ENCODE peak calls at places on chromosomes 16 and 17, in six cellular contexts. M, B, E, N, V and O are unnamed samples.

GRCh38 chr17:16477255-16477654 is 14.7 kb downstream of the LRRC75A start:
- DNase-seq in V (peak), E (no peak), N (peak), M (peak), B (peak), O (no peak)

GRCh38 chr16:87740909-87741424 is 24.8 kb downstream of the KLHDC4 start:
- DNase-seq in M (no peak), N (peak), E (no peak), B (no peak), V (no peak), O (no peak)

GRCh38 chr16:11658896-11659708 is 9.2 kb upstream of the SNN start:
- DNase-seq in M (no peak), N (no peak), V (peak), E (no peak), B (no peak), O (no peak)

GRCh38 chr17:77493901-77494663 is 353.3 kb downstream of the SEC14L1 start:
- DNase-seq in N (no peak), B (no peak), E (no peak), V (no peak), M (no peak), O (no peak)

GRCh38 chr17:41678907-41679739 is 9.6 kb upstream of the EIF1 start:
- DNase-seq in N (peak), M (peak), B (no peak), V (no peak), E (peak), O (peak)

GRCh38 chr16:28531777-28532744 is 6.7 kb downstream of the NUPR1 start:
- DNase-seq in E (no peak), B (peak), N (no peak), V (peak), M (no peak), O (no peak)

GRCh38 chr16:83913234-83913633 is 14.3 kb downstream of the MLYCD start:
- DNase-seq in N (no peak), B (no peak), M (no peak), V (no peak), E (no peak), O (no peak)

GRCh38 chr16:65667013-65667578 is 545.2 kb upstream of the CDH11 start:
- DNase-seq in N (peak), V (peak), E (no peak), M (no peak), B (no peak), O (no peak)

GRCh38 chr16:81447383-81448101 is 2.9 kb downstream of the CMIP start:
- DNase-seq in B (no peak), N (no peak), V (no peak), M (peak), E (no peak), O (no peak)

GRCh38 chr16:51870460-51870859 is 676.5 kb downstream of the TOX3 start:
- DNase-seq in N (no peak), B (no peak), M (no peak), E (no peak), V (no peak), O (no peak)

GRCh38 chr17:47267354-47267828 is 13.8 kb downstream of the ITGB3 start:
- DNase-seq in V (no peak), B (no peak), N (peak), M (no peak), E (no peak), O (no peak)

GRCh38 chr17:36643086-36643685 is 41.8 kb downstream of the MRM1 start:
- DNase-seq in B (no peak), V (no peak), N (no peak), M (no peak), E (no peak), O (no peak)

GRCh38 chr17:6170349-6170748 is 100.2 kb downstream of the WSCD1 start:
- DNase-seq in B (no peak), E (no peak), V (no peak), N (no peak), M (no peak), O (no peak)

GRCh38 chr17:76866774-76867577 is 1.2 kb upstream of the MGAT5B start:
- DNase-seq in M (no peak), B (no peak), N (peak), V (no peak), E (no peak), O (no peak)

GRCh38 chr16:14475370-14476139 is 154.5 kb downstream of the PARN start:
- DNase-seq in V (no peak), M (no peak), E (no peak), N (peak), B (no peak), O (no peak)

GRCh38 chr17:60098578-60098977 is 19.9 kb upstream of the HEATR6 start:
- DNase-seq in E (no peak), V (no peak), M (no peak), B (no peak), N (no peak), O (no peak)

GRCh38 chr17:60106377-60107059 is 27.8 kb upstream of the HEATR6 start:
- DNase-seq in V (no peak), B (no peak), N (peak), E (no peak), M (no peak), O (no peak)

GRCh38 chr17:60107526-60108257 is 29.0 kb upstream of the HEATR6 start:
- DNase-seq in E (no peak), V (no peak), M (no peak), B (no peak), N (no peak), O (no peak)

GRCh38 chr17:60103957-60104356 is 25.2 kb upstream of the HEATR6 start:
- DNase-seq in E (no peak), N (no peak), B (no peak), V (no peak), M (no peak), O (no peak)

GRCh38 chr17:60102632-60103047 is 23.9 kb upstream of the HEATR6 start:
- DNase-seq in V (no peak), B (no peak), M (peak), E (no peak), N (peak), O (no peak)
- H3K4me2 ChIP-seq in V (no peak), B (no peak), M (peak), E (peak), N (peak), O (peak)

DNA sequence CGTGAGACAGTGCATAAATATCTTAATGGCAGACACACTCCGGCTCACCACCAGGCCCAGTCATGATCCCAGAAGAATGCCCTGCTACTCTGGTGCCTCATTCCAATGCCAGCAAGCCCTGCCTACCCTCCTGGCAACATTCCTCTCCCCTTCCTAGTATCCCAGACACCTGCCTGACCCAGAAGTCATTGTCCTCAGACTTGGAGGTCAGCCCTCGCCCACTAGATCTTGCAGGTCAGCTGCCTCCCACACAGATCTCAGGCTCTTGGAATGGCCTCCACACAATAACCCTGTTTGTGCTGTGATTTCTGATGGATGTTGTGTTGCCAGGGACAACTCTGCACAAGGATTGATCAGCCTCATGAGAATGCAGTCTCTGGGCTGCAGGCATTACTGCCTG is 1.8 kb upstream of the TEX2 start:
- DNase-seq in M (no peak), N (no peak), V (no peak), B (no peak), E (no peak), O (no peak)
- H3K4me2 ChIP-seq in M (no peak), N (no peak), V (no peak), B (no peak), E (no peak), O (no peak)

GRCh38 chr17:68906638-68907037 is 48.6 kb downstream of the ABCA8 start:
- DNase-seq in M (no peak), V (no peak), B (peak), E (no peak), N (peak), O (peak)

GRCh38 chr17:68910789-68911431 is 44.3 kb downstream of the ABCA8 start:
- DNase-seq in E (no peak), M (no peak), B (no peak), V (no peak), N (no peak), O (no peak)

GRCh38 chr17:68910256-68910705 is 44.9 kb downstream of the ABCA8 start:
- DNase-seq in V (no peak), N (peak), M (no peak), B (no peak), E (no peak), O (no peak)

GRCh38 chr17:68909066-68909465 is 46.1 kb downstream of the ABCA8 start:
- DNase-seq in N (peak), E (peak), M (peak), B (peak), V (no peak), O (no peak)

DNA sequence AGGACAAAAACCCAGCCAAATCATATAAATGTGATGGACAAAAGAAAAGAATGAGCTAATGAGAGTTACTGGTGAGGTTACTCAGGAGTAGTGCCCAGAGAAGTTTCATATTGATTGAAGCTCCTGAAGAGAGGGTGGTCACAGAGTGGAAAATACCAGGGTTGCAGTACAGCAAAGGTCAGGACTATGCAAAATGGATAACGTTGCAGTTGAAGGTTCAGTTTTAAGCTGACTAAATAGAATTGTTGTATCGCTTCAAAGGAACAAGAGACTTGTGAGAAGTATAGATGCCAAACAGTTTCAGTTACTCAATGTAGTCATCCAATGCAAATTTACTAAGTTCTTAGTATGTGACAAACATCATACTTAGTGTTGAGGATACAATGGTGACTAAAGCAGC is 47.1 kb downstream of the ABCA8 start:
- DNase-seq in N (no peak), M (no peak), B (no peak), V (no peak), E (peak), O (no peak)
- H3K4me2 ChIP-seq in N (no peak), M (no peak), B (peak), V (no peak), E (no peak), O (no peak)

GRCh38 chr16:89315791-89316581 is 98.5 kb downstream of the ZNF778 start:
- DNase-seq in V (no peak), E (peak), M (peak), B (no peak), N (peak), O (peak)
- H3K4me2 ChIP-seq in V (no peak), E (peak), M (peak), B (peak), N (no peak), O (peak)